ENCODE peak calls at places on chromosomes 7 and 10, in six cellular contexts. One of them, this sample, is unnamed.

GRCh38 chr10:43262043-43262901 is 4.6 kb downstream of the RASGEF1A start:
- DNase-seq in GM10248: no peak
- DNase-seq in HFFc6: no peak
- DNase-seq in foreskin fibroblast: no peak
- DNase-seq in dorsolateral prefrontal cortex: peak
- DNase-seq in fibroblast of the aortic adventitia: no peak
- DNase-seq in this sample: no peak

GRCh38 chr10:43217563-43218205 is 49.2 kb downstream of the RASGEF1A start:
- DNase-seq in GM10248: no peak
- DNase-seq in HFFc6: no peak
- DNase-seq in foreskin fibroblast: no peak
- DNase-seq in dorsolateral prefrontal cortex: no peak
- DNase-seq in fibroblast of the aortic adventitia: no peak
- DNase-seq in this sample: no peak

GRCh38 chr7:15915694-15916093 is 229.2 kb upstream of the MEOX2 start:
- DNase-seq in GM10248: no peak
- DNase-seq in HFFc6: no peak
- DNase-seq in foreskin fibroblast: peak
- DNase-seq in dorsolateral prefrontal cortex: no peak
- DNase-seq in fibroblast of the aortic adventitia: no peak
- DNase-seq in this sample: no peak

GRCh38 chr10:92995509-92995908 is 65.1 kb upstream of the CYP26C1 start:
- DNase-seq in GM10248: no peak
- DNase-seq in HFFc6: no peak
- DNase-seq in foreskin fibroblast: no peak
- DNase-seq in dorsolateral prefrontal cortex: no peak
- DNase-seq in fibroblast of the aortic adventitia: no peak
- DNase-seq in this sample: no peak

GRCh38 chr10:126216221-126216701 is 172.0 kb downstream of the ADAM12 start:
- DNase-seq in GM10248: no peak
- DNase-seq in HFFc6: peak
- DNase-seq in foreskin fibroblast: peak
- DNase-seq in dorsolateral prefrontal cortex: no peak
- DNase-seq in fibroblast of the aortic adventitia: peak
- DNase-seq in this sample: no peak

GRCh38 chr7:111292026-111292430 is 201.1 kb downstream of the LRRN3 start:
- DNase-seq in GM10248: no peak
- DNase-seq in HFFc6: peak
- DNase-seq in foreskin fibroblast: peak
- DNase-seq in dorsolateral prefrontal cortex: no peak
- DNase-seq in fibroblast of the aortic adventitia: peak
- DNase-seq in this sample: no peak

GRCh38 chr10:100481462-100482081 is 18.8 kb downstream of the WNT8B start:
- DNase-seq in GM10248: peak
- DNase-seq in HFFc6: peak
- DNase-seq in foreskin fibroblast: peak
- DNase-seq in dorsolateral prefrontal cortex: peak
- DNase-seq in fibroblast of the aortic adventitia: peak
- DNase-seq in this sample: peak

GRCh38 chr7:39838326-39838725 is 111.7 kb upstream of the CDK13 start:
- DNase-seq in GM10248: no peak
- DNase-seq in HFFc6: no peak
- DNase-seq in foreskin fibroblast: peak
- DNase-seq in dorsolateral prefrontal cortex: no peak
- DNase-seq in fibroblast of the aortic adventitia: peak
- DNase-seq in this sample: no peak

GRCh38 chr10:4351723-4352565 is 474.1 kb upstream of the AKR1E2 start:
- DNase-seq in GM10248: no peak
- DNase-seq in HFFc6: peak
- DNase-seq in foreskin fibroblast: peak
- DNase-seq in dorsolateral prefrontal cortex: no peak
- DNase-seq in fibroblast of the aortic adventitia: peak
- DNase-seq in this sample: no peak

GRCh38 chr7:148286150-148286549 is 304.4 kb upstream of the C7orf33 start:
- DNase-seq in GM10248: no peak
- DNase-seq in HFFc6: no peak
- DNase-seq in foreskin fibroblast: no peak
- DNase-seq in dorsolateral prefrontal cortex: no peak
- DNase-seq in fibroblast of the aortic adventitia: no peak
- DNase-seq in this sample: no peak

GRCh38 chr7:114466911-114467310 is 52.3 kb downstream of the FOXP2 start:
- DNase-seq in GM10248: no peak
- DNase-seq in HFFc6: no peak
- DNase-seq in foreskin fibroblast: no peak
- DNase-seq in dorsolateral prefrontal cortex: no peak
- DNase-seq in fibroblast of the aortic adventitia: no peak
- DNase-seq in this sample: no peak

GRCh38 chr7:6579446-6579845 is 2.2 kb downstream of the ZDHHC4 start:
- DNase-seq in GM10248: no peak
- DNase-seq in HFFc6: peak
- DNase-seq in foreskin fibroblast: peak
- DNase-seq in dorsolateral prefrontal cortex: no peak
- DNase-seq in fibroblast of the aortic adventitia: no peak
- DNase-seq in this sample: no peak
- TF ChIP-seq CTCF in GM10248: peak
- TF ChIP-seq CTCF in HFFc6: peak
- TF ChIP-seq CTCF in foreskin fibroblast: peak
- TF ChIP-seq CTCF in dorsolateral prefrontal cortex: peak
- TF ChIP-seq CTCF in fibroblast of the aortic adventitia: peak
- TF ChIP-seq CTCF in this sample: no peak

DNA sequence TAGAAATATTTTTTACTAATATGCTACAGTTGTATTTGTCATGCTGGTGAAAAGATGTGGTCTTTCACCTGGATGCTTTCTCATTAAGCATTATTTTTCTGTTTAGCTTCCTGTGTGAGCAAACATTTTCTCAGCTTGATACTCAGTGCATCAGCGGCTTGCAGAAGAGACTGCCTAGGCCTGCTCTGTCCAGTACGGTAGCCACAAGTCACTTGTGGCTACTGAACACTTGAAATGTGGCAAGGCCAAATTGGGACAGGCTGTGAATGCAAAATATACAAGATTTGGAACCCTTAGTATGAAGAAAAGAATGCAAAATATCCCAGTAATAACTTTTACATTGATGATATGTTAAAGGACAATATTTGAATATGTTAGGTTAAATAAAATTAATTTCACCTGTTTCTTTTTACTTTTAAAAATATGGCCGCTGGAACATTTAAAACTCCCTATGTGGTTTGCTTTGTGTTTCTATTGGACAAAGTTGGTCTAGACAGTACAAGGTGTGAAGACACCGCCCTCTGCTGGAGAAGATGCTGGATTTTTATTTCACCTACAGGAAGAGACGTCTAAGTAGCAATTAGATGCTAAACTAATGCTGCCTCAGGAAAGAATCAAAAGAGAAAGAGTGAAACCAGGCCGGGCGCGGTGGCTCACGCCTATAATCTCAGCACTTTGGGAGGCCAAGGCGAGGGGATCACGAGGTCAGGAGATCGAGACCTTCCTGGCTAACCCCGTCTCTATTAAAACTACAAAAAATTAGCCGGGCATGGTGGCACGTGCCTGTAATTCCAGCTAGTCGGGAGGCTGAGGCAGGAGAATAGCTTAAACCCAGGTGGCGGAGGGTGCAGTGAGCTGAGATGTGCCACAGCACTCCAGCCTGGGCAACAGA is 5.3 kb downstream of the SRGN start:
- DNase-seq in GM10248: peak
- DNase-seq in HFFc6: peak
- DNase-seq in foreskin fibroblast: peak
- DNase-seq in dorsolateral prefrontal cortex: no peak
- DNase-seq in fibroblast of the aortic adventitia: peak
- DNase-seq in this sample: peak
- TF ChIP-seq CTCF in GM10248: peak
- TF ChIP-seq CTCF in HFFc6: peak
- TF ChIP-seq CTCF in foreskin fibroblast: peak
- TF ChIP-seq CTCF in dorsolateral prefrontal cortex: peak
- TF ChIP-seq CTCF in fibroblast of the aortic adventitia: peak
- TF ChIP-seq CTCF in this sample: peak

GRCh38 chr7:55425141-55425752 is 60.1 kb downstream of the LANCL2 start:
- DNase-seq in GM10248: no peak
- DNase-seq in HFFc6: no peak
- DNase-seq in foreskin fibroblast: no peak
- DNase-seq in dorsolateral prefrontal cortex: no peak
- DNase-seq in fibroblast of the aortic adventitia: no peak
- DNase-seq in this sample: no peak

GRCh38 chr7:55426676-55427075 is 61.5 kb downstream of the LANCL2 start:
- DNase-seq in GM10248: no peak
- DNase-seq in HFFc6: no peak
- DNase-seq in foreskin fibroblast: no peak
- DNase-seq in dorsolateral prefrontal cortex: no peak
- DNase-seq in fibroblast of the aortic adventitia: no peak
- DNase-seq in this sample: no peak

GRCh38 chr7:55420535-55420934 is 55.4 kb downstream of the LANCL2 start:
- DNase-seq in GM10248: no peak
- DNase-seq in HFFc6: peak
- DNase-seq in foreskin fibroblast: peak
- DNase-seq in dorsolateral prefrontal cortex: no peak
- DNase-seq in fibroblast of the aortic adventitia: no peak
- DNase-seq in this sample: no peak

GRCh38 chr7:55423891-55424290 is 58.8 kb downstream of the LANCL2 start:
- DNase-seq in GM10248: no peak
- DNase-seq in HFFc6: no peak
- DNase-seq in foreskin fibroblast: no peak
- DNase-seq in dorsolateral prefrontal cortex: no peak
- DNase-seq in fibroblast of the aortic adventitia: no peak
- DNase-seq in this sample: no peak

GRCh38 chr7:55423277-55423711 is 58.2 kb downstream of the LANCL2 start:
- DNase-seq in GM10248: no peak
- DNase-seq in HFFc6: peak
- DNase-seq in foreskin fibroblast: peak
- DNase-seq in dorsolateral prefrontal cortex: no peak
- DNase-seq in fibroblast of the aortic adventitia: peak
- DNase-seq in this sample: no peak
- TF ChIP-seq CTCF in GM10248: no peak
- TF ChIP-seq CTCF in HFFc6: peak
- TF ChIP-seq CTCF in foreskin fibroblast: peak
- TF ChIP-seq CTCF in dorsolateral prefrontal cortex: no peak
- TF ChIP-seq CTCF in fibroblast of the aortic adventitia: peak
- TF ChIP-seq CTCF in this sample: no peak

GRCh38 chr7:17988136-17988535 is 39.5 kb downstream of the PRPS1L1 start:
- DNase-seq in GM10248: no peak
- DNase-seq in HFFc6: no peak
- DNase-seq in foreskin fibroblast: no peak
- DNase-seq in dorsolateral prefrontal cortex: no peak
- DNase-seq in fibroblast of the aortic adventitia: no peak
- DNase-seq in this sample: no peak

GRCh38 chr7:17984288-17984687 is 43.4 kb downstream of the PRPS1L1 start:
- DNase-seq in GM10248: no peak
- DNase-seq in HFFc6: no peak
- DNase-seq in foreskin fibroblast: no peak
- DNase-seq in dorsolateral prefrontal cortex: no peak
- DNase-seq in fibroblast of the aortic adventitia: no peak
- DNase-seq in this sample: no peak

GRCh38 chr7:17986826-17987225 is 40.8 kb downstream of the PRPS1L1 start:
- DNase-seq in GM10248: no peak
- DNase-seq in HFFc6: peak
- DNase-seq in foreskin fibroblast: peak
- DNase-seq in dorsolateral prefrontal cortex: no peak
- DNase-seq in fibroblast of the aortic adventitia: peak
- DNase-seq in this sample: no peak

GRCh38 chr7:17985473-17986239 is 42.0 kb downstream of the PRPS1L1 start:
- DNase-seq in GM10248: no peak
- DNase-seq in HFFc6: no peak
- DNase-seq in foreskin fibroblast: no peak
- DNase-seq in dorsolateral prefrontal cortex: no peak
- DNase-seq in fibroblast of the aortic adventitia: no peak
- DNase-seq in this sample: no peak

DNA sequence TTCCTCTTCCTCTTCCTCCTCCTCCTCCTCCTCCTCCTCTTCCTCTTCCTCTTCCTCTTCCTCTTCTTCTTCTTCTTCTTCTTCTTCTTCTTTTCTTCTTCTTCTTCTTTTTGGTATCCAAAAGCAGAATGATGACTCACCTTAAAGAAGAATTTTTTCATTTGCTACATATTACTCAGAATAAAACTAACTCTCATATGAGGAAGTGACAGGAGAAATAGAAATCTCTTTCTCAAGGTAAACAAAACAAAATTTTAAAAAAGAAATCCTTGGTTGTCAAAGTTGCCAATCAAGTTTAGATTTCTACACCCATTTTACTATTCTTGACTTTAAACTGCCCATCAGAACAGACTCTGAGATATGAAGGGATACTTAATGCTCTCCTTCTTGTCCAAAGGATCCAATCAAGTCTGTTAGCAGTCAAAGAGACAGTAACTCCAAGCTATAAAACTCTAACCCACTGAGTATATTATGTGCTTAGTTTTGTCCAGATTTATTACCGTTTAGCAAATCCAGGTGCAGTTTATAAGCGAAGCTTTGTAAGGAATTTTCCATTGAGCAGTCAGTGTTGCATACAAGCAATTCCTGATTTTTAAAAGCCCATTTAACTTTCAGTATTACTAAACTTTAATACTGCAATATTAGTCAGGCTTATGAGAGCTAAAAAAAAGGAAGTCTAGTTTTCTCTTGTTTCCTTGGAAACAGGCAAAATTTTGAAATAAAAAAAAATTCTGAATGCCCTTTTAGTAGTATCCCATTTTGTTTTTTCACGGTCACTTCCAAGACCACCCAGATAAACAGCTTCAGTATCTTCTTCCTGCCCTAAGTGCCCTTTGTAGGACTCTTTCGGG is 43.2 kb upstream of the SNX13 start:
- DNase-seq in GM10248: no peak
- DNase-seq in HFFc6: no peak
- DNase-seq in foreskin fibroblast: no peak
- DNase-seq in dorsolateral prefrontal cortex: no peak
- DNase-seq in fibroblast of the aortic adventitia: no peak
- DNase-seq in this sample: no peak
- TF ChIP-seq CTCF in GM10248: no peak
- TF ChIP-seq CTCF in HFFc6: no peak
- TF ChIP-seq CTCF in foreskin fibroblast: no peak
- TF ChIP-seq CTCF in dorsolateral prefrontal cortex: no peak
- TF ChIP-seq CTCF in fibroblast of the aortic adventitia: no peak
- TF ChIP-seq CTCF in this sample: no peak

DNA sequence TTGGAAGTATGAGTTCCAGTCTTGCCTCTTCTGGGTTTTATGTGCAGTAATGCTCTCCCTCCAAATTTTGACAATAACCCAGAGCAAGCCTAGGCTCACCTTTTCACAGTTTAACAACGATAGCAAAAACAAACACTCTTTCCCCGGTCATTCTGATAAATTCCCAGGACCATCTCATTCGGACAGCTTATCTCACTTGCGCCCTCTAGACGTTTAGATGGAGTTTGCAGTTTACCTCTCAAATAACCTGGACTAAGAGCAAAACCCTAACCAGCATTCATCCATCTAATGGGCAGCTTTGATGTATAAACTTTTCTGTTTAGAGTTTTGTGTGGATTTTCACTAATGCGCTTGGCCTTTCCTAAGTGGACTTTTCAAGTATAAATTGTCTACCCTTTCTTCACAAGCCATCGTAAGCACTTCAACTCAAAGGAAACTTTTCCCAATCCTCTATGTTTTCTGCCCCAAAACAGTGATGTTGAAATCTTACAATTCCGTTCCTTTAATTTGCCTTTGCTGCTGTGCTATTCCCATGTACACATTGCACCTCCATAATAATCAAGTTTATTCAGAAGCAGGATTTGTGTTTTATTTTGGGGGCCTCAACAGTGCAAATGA is 114.9 kb downstream of the HDAC9 start:
- DNase-seq in GM10248: peak
- DNase-seq in HFFc6: peak
- DNase-seq in foreskin fibroblast: peak
- DNase-seq in dorsolateral prefrontal cortex: no peak
- DNase-seq in fibroblast of the aortic adventitia: peak
- DNase-seq in this sample: no peak
- TF ChIP-seq CTCF in GM10248: peak
- TF ChIP-seq CTCF in HFFc6: peak
- TF ChIP-seq CTCF in foreskin fibroblast: peak
- TF ChIP-seq CTCF in dorsolateral prefrontal cortex: peak
- TF ChIP-seq CTCF in fibroblast of the aortic adventitia: peak
- TF ChIP-seq CTCF in this sample: no peak

This sample was measured in activated B cell treated with CpG ODN at 0.5 μM for 24 hours.